ENCODE peak calls at places on chromosomes 11 and 22, in ten cellular contexts. L, J, Z, T, E, W, U, S, R and C are unnamed samples.

GRCh38 chr11:120063686-120064340 is 74.1 kb downstream of the TRIM29 start:
- DNase-seq in Z (no peak), E (no peak), T (no peak), R (no peak), J (no peak), S (no peak), L (no peak), U (no peak), W (no peak), C (no peak)

GRCh38 chr11:62948765-62949320 is 27.7 kb upstream of the CHRM1 start:
- DNase-seq in U (no peak), Z (no peak), L (no peak), S (no peak), R (no peak), W (no peak), J (no peak), T (no peak), E (no peak), C (no peak)

GRCh38 chr22:23179381-23180294 is 671 bp upstream of the BCR start:
- DNase-seq in Z (no peak), W (no peak), T (no peak), L (peak; percentile 85), J (no peak), R (peak; percentile 9), U (no peak), E (no peak), S (peak; percentile 60), C (peak; percentile 28)

GRCh38 chr11:102495161-102496042 is 35.1 kb downstream of the MMP7 start:
- DNase-seq in U (no peak), W (peak; percentile 86), L (no peak), S (peak; percentile 19), Z (peak; percentile 85), R (peak; percentile 71), E (peak; percentile 14), J (peak; percentile 25), T (peak; percentile 75), C (peak; percentile 70)

GRCh38 chr11:110782616-110783015 is 70.4 kb upstream of the ARHGAP20 start:
- DNase-seq in R (no peak), E (no peak), L (no peak), W (no peak), Z (no peak), U (no peak), J (no peak), T (no peak), S (no peak), C (no peak)

GRCh38 chr11:100240051-100240450 is 447.0 kb upstream of the ARHGAP42 start:
- DNase-seq in W (no peak), S (no peak), R (no peak), L (no peak), T (no peak), E (no peak), Z (no peak), J (no peak), U (no peak), C (no peak)

GRCh38 chr22:42635531-42635930 is 4.9 kb downstream of the ATP5MGL start:
- DNase-seq in W (peak; percentile 97), L (peak; percentile 95), J (no peak), Z (peak; percentile 90), E (no peak), U (no peak), T (peak; percentile 93), R (peak; percentile 90), S (no peak), C (peak; percentile 89)

GRCh38 chr22:18000441-18001039 is 23.8 kb downstream of the MICAL3 start:
- DNase-seq in T (peak; percentile 38), S (peak; percentile 61), Z (no peak), R (no peak), J (peak; percentile 15), L (peak; percentile 79), E (no peak), W (peak; percentile 21), U (no peak), C (peak; percentile 53)

GRCh38 chr22:40204331-40205116 is 26.8 kb downstream of the TNRC6B start:
- DNase-seq in T (peak; percentile 82), S (no peak), E (no peak), R (no peak), U (no peak), J (no peak), W (peak; percentile 79), L (no peak), Z (peak; percentile 65), C (no peak)

GRCh38 chr11:70544774-70545625 is 146.7 kb downstream of the CTTN start:
- DNase-seq in J (no peak), Z (no peak), U (no peak), W (peak; percentile 78), T (peak; percentile 43), S (no peak), E (no peak), L (peak; percentile 52), R (no peak), C (no peak)

GRCh38 chr11:65569164-65569972 is 909 bp upstream of the ZNRD2 start:
- DNase-seq in W (no peak), S (no peak), U (no peak), Z (no peak), L (no peak), E (no peak), R (no peak), J (no peak), T (peak; percentile 67), C (no peak)

GRCh38 chr22:47133263-47133662 is 370.8 kb downstream of the TBC1D22A start:
- DNase-seq in S (no peak), R (no peak), T (peak; percentile 27), W (no peak), L (no peak), J (no peak), E (no peak), Z (no peak), U (no peak), C (no peak)

GRCh38 chr22:50218996-50219727 is 18.4 kb downstream of the SELENOO start:
- DNase-seq in L (no peak), S (peak; percentile 98), W (peak; percentile 72), Z (peak; percentile 80), R (no peak), U (no peak), T (peak; percentile 75), J (no peak), E (no peak), C (peak; percentile 42)

GRCh38 chr22:48678171-48679135 is 1149.2 kb downstream of the BRD1 start:
- DNase-seq in U (no peak), L (no peak), Z (no peak), T (no peak), J (no peak), R (no peak), W (no peak), S (no peak), E (no peak), C (no peak)

GRCh38 chr11:131864205-131864604 is 493.8 kb downstream of the NTM start:
- DNase-seq in R (no peak), W (no peak), U (no peak), E (no peak), T (no peak), Z (no peak), L (no peak), J (no peak), S (no peak), C (no peak)

GRCh38 chr11:86370922-86371614 is 3.6 kb upstream of the CCDC81 start:
- DNase-seq in T (no peak), U (no peak), W (peak; percentile 50), S (no peak), J (no peak), Z (peak; percentile 94), E (no peak), R (peak; percentile 58), L (no peak), C (peak; percentile 83)

GRCh38 chr11:2301631-2302272 is at the start of the genes C11orf21 and TSPAN32:
- DNase-seq in T (peak; percentile 52), E (no peak), L (peak; percentile 72), J (no peak), S (no peak), U (peak; percentile 46), W (peak; percentile 64), R (peak; percentile 28), Z (no peak), C (no peak)

GRCh38 chr11:17391493-17392355 is 3.3 kb upstream of the KCNJ11 start:
- DNase-seq in S (no peak), W (no peak), U (no peak), L (no peak), J (no peak), T (no peak), E (no peak), Z (no peak), R (no peak), C (no peak)

GRCh38 chr22:46587492-46588278 is 32.5 kb upstream of the GRAMD4 start:
- DNase-seq in J (no peak), E (no peak), W (no peak), L (peak; percentile 82), S (peak; percentile 36), U (no peak), Z (no peak), T (no peak), R (no peak), C (no peak)

GRCh38 chr11:84260862-84261261 is 974.7 kb upstream of the CCDC90B start:
- DNase-seq in E (no peak), U (no peak), J (no peak), S (no peak), R (no peak), W (no peak), L (no peak), Z (no peak), T (no peak), C (no peak)

GRCh38 chr11:92556435-92556834 is 331.8 kb downstream of the FAT3 start:
- DNase-seq in W (peak; percentile 18), T (peak; percentile 15), U (no peak), J (no peak), E (no peak), R (no peak), L (no peak), S (no peak), Z (no peak), C (peak; percentile 28)

GRCh38 chr11:19244084-19244483 is 3.3 kb upstream of the E2F8 start:
- DNase-seq in R (no peak), J (no peak), W (no peak), Z (peak; percentile 62), U (no peak), E (no peak), T (peak; percentile 33), S (no peak), L (no peak), C (peak; percentile 86)

GRCh38 chr11:132780051-132780450 is 752.2 kb downstream of the OPCML start:
- DNase-seq in E (no peak), S (no peak), Z (no peak), W (no peak), T (no peak), L (no peak), J (no peak), R (no peak), U (no peak), C (no peak)

GRCh38 chr11:38005597-38005996 is 1407.6 kb upstream of the RAG2 start:
- DNase-seq in W (no peak), U (no peak), S (no peak), L (no peak), E (no peak), Z (peak; percentile 87), T (no peak), R (no peak), J (no peak), C (no peak)

GRCh38 chr11:94524293-94524692 is 12.0 kb downstream of the C11orf97 start:
- DNase-seq in W (no peak), R (no peak), E (no peak), S (no peak), L (no peak), U (no peak), Z (no peak), T (no peak), J (no peak), C (peak; percentile 34)

GRCh38 chr11:47395225-47396048 is 13.0 kb upstream of the SLC39A13 start:
- DNase-seq in Z (no peak), L (no peak), E (no peak), U (no peak), T (no peak), J (no peak), W (no peak), S (peak; percentile 23), R (no peak), C (no peak)

GRCh38 chr11:67415501-67416304 is at the start of gene CARNS1:
- DNase-seq in L (no peak), W (peak; percentile 50), Z (no peak), J (no peak), S (peak; percentile 36), E (no peak), T (no peak), U (no peak), R (no peak), C (no peak)

GRCh38 chr11:71223081-71223405 is 29.3 kb downstream of the SHANK2 start:
- DNase-seq in W (no peak), T (no peak), Z (no peak), R (no peak), L (peak; percentile 52), U (no peak), E (no peak), J (no peak), S (no peak), C (no peak)